ENCODE peak calls at places on chromosomes 7 and 10, in seven cellular contexts. T is A549, H is right lobe of liver, I is heart left ventricle, C is gastrocnemius medialis, J is IMR-90, D is body of pancreas. V is an unnamed sample.

GRCh38 chr7:85135931-85136330 is 50.9 kb downstream of the SEMA3D start:
- DNase-seq in T (no peak), H (no peak), I (no peak), C (no peak), J (peak), D (no peak), V (no peak)

GRCh38 chr7:85489498-85489897 is 302.6 kb upstream of the SEMA3D start:
- DNase-seq in T (peak), H (no peak), I (no peak), C (no peak), J (peak), D (no peak), V (no peak)

GRCh38 chr7:20535541-20535940 is 79.9 kb upstream of the ABCB5 start:
- DNase-seq in T (no peak), H (no peak), I (no peak), C (no peak), J (no peak), D (no peak), V (no peak)

GRCh38 chr10:68897336-68897741 is 3.8 kb upstream of the DDX50 start:
- DNase-seq in T (peak), H (no peak), I (no peak), C (no peak), J (peak), D (peak), V (no peak)

GRCh38 chr10:22486431-22486830 is 141.1 kb downstream of the SPAG6 start:
- DNase-seq in T (no peak), H (no peak), I (no peak), C (no peak), J (no peak), D (no peak), V (no peak)

GRCh38 chr7:132276986-132277716 is 299.1 kb downstream of the PLXNA4 start:
- DNase-seq in T (peak), H (no peak), I (no peak), C (no peak), J (peak), D (no peak), V (no peak)

GRCh38 chr10:15144788-15145187 is 23.7 kb downstream of the NMT2 start:
- DNase-seq in T (no peak), H (no peak), I (no peak), C (no peak), J (peak), D (no peak), V (no peak)

GRCh38 chr10:96540240-96540639 is 26.5 kb upstream of the TLL2 start:
- DNase-seq in T (no peak), H (no peak), I (no peak), C (no peak), J (no peak), D (no peak), V (no peak)

GRCh38 chr7:53661645-53662217 is 626.3 kb downstream of the POM121L12 start:
- DNase-seq in T (no peak), H (no peak), I (no peak), C (no peak), J (no peak), D (no peak), V (no peak)

GRCh38 chr10:3904419-3904975 is 119.5 kb upstream of the KLF6 start:
- DNase-seq in T (no peak), H (no peak), I (no peak), C (no peak), J (no peak), D (no peak), V (no peak)

GRCh38 chr7:134075799-134076198 is 51.3 kb upstream of the LRGUK start:
- DNase-seq in T (no peak), H (no peak), I (no peak), C (no peak), J (no peak), D (no peak), V (no peak)

GRCh38 chr7:47724335-47724982 is 142.5 kb upstream of the TNS3 start:
- DNase-seq in T (peak), H (no peak), I (no peak), C (no peak), J (peak), D (no peak), V (no peak)

GRCh38 chr7:20393021-20394015 is 62.6 kb downstream of the ITGB8 start:
- DNase-seq in T (peak), H (no peak), I (no peak), C (no peak), J (no peak), D (peak), V (no peak)

GRCh38 chr10:78944658-78945333 is 124.0 kb upstream of the ZMIZ1 start:
- DNase-seq in T (no peak), H (no peak), I (no peak), C (peak), J (peak), D (peak), V (peak)

GRCh38 chr10:121941532-121941931 is 13.7 kb upstream of the ATE1 start:
- DNase-seq in T (no peak), H (no peak), I (no peak), C (no peak), J (no peak), D (no peak), V (no peak)

GRCh38 chr7:47741984-47742383 is 160.1 kb upstream of the TNS3 start:
- DNase-seq in T (no peak), H (no peak), I (no peak), C (no peak), J (peak), D (no peak), V (no peak)

GRCh38 chr10:94010116-94010515 is 16.4 kb downstream of the PLCE1 start:
- DNase-seq in T (no peak), H (no peak), I (no peak), C (no peak), J (no peak), D (no peak), V (no peak)

GRCh38 chr7:1136841-1137516 is 23.0 kb downstream of the ZFAND2A start:
- DNase-seq in T (peak), H (no peak), I (no peak), C (no peak), J (no peak), D (no peak), V (no peak)

GRCh38 chr10:45254892-45255291 is 60.5 kb downstream of the OR13A1 start:
- DNase-seq in T (no peak), H (no peak), I (no peak), C (no peak), J (no peak), D (no peak), V (no peak)

GRCh38 chr7:2544541-2545188 is 10.7 kb downstream of the BRAT1 start:
- DNase-seq in T (no peak), H (no peak), I (peak), C (no peak), J (no peak), D (no peak), V (no peak)

GRCh38 chr10:48404646-48405045 is 98.2 kb downstream of the MAPK8 start:
- DNase-seq in T (no peak), H (no peak), I (no peak), C (no peak), J (peak), D (no peak), V (no peak)

GRCh38 chr10:97192952-97193435 is 7.2 kb upstream of the SLIT1 start:
- DNase-seq in T (no peak), H (no peak), I (no peak), C (no peak), J (no peak), D (no peak), V (no peak)

GRCh38 chr10:1379601-1380000 is 323.4 kb downstream of the WDR37 start:
- DNase-seq in T (no peak), H (no peak), I (no peak), C (no peak), J (no peak), D (no peak), V (no peak)

DNA sequence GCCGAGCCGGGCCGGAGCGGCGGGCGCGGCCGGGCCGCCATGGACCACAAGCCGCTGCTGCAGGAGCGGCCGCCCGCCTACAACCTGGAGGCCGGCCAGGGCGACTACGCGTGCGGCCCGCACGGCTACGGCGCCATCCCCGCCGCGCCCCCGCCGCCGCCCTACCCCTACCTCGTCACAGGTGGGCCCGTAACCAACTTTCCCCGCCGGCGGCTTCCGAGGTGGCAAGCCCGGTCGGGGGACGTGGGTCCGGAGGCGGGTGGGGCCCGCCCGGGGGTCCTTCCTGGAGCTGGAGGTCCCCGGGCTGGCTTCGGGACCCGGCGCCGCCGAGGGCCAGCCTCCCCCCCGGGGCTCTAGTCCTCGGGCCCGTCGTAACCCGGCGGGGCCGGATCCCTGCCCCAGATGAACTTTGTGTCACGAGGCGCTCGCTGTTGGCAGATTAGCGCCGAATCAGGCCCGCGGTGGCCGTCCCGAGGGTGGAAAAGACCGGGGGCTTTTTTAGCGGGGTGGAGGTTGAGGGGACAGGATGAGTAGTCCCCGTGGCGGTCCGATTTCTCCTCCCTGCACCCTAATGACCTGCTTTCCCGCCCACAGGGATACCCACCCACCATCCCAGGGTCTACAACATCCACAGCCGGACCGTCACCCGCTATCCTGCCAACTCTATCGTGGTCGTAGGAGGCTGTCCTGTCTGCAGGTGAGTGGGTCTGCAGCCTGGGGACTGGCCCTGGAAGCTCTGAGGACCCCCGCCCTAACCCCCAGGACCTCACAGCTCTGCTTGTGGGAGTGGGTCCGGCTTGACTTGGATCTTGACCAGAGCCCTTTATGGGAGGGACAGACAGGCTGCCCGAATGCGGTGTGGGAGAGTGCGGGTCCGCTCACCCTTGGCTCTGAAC is 519 bp downstream of the BRI3 start:
- DNase-seq in T (no peak), H (peak), I (peak), C (no peak), J (no peak), D (peak), V (peak)
- TF ChIP-seq POLR2A in T (no peak), H (peak), I (no peak), C (peak), J (peak), D (peak), V (peak)

GRCh38 chr7:143410523-143411004 is 1.9 kb upstream of the EPHA1 start:
- DNase-seq in T (no peak), H (no peak), I (no peak), C (no peak), J (peak), D (peak), V (peak)
- H3K4me3 ChIP-seq in T (no peak), H (no peak), I (no peak), C (no peak), J (no peak), D (no peak), V (no peak)

GRCh38 chr7:103347507-103348267 is at the start of gene PSMC2:
- DNase-seq in T (peak), H (peak), I (peak), C (peak), J (peak), D (peak), V (peak)
- TF ChIP-seq POLR2A in T (peak), H (peak), I (no peak), C (peak), J (peak), D (peak), V (peak)

GRCh38 chr10:51879238-51879637 is 179.8 kb upstream of the CSTF2T start:
- DNase-seq in T (peak), H (no peak), I (no peak), C (no peak), J (peak), D (peak), V (no peak)
- H3K4me3 ChIP-seq in T (no peak), H (no peak), I (no peak), C (no peak), J (no peak), D (no peak), V (no peak)

GRCh38 chr7:30504347-30505173 is at the start of gene GGCT:
- DNase-seq in T (peak), H (peak), I (peak), C (peak), J (peak), D (peak), V (peak)
- TF ChIP-seq POLR2A in T (peak), H (peak), I (peak), C (peak), J (peak), D (peak), V (peak)

GRCh38 chr10:98920807-98921206 is 314.8 kb downstream of the HPSE2 start:
- DNase-seq in T (no peak), H (no peak), I (no peak), C (no peak), J (peak), D (no peak), V (no peak)
- H3K4me3 ChIP-seq in T (no peak), H (no peak), I (no peak), C (no peak), J (no peak), D (no peak), V (no peak)

GRCh38 chr10:32059472-32059871 is 3.2 kb upstream of the KIF5B start:
- DNase-seq in T (no peak), H (no peak), I (no peak), C (no peak), J (no peak), D (no peak), V (no peak)

GRCh38 chr10:32054087-32054486 is 2.1 kb downstream of the KIF5B start:
- DNase-seq in T (peak), H (no peak), I (no peak), C (no peak), J (peak), D (peak), V (no peak)

GRCh38 chr10:32057041-32057372 is 782 bp upstream of the KIF5B start:
- DNase-seq in T (no peak), H (no peak), I (no peak), C (no peak), J (no peak), D (no peak), V (no peak)

GRCh38 chr10:32056136-32057040 is at the start of gene KIF5B:
- DNase-seq in T (peak), H (peak), I (peak), C (peak), J (peak), D (peak), V (peak)

DNA sequence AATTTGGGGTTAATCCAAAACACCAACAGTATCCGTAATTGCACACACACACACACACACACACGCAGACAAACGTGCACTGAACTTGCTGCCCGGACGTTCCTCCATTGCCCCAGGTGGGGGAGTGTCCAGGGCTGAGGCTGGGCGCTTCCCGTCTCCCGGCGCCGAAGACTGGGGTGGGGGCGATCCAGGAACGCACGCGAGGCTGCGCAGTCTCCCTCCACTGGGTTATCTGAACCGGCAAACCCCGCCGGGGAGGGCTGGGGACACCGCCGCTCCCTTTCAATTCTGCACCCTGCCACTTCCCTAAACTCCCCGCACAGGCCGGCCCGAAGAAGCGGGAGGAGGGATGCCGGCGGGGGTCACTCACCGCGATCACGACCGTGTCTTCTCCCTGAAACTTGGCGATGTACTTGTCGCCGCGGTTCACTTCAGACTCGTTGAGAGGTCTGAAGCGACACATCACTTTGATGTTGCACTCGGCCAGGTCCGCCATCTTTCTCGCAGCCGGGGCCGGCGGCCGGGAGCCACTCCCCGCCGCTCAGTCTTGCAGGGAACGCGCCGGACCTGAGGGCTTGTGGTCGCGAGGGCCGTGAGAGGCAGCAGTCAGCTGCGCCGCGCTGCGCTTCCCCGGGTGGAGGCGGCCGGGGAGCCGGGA is 618 bp downstream of the KIF5B start:
- DNase-seq in T (peak), H (peak), I (peak), C (peak), J (peak), D (peak), V (peak)
- TF ChIP-seq POLR2A in T (no peak), H (peak), I (no peak), C (no peak), J (no peak), D (no peak), V (no peak)

GRCh38 chr7:151381333-151382078 is 28.3 kb downstream of the WDR86 start:
- DNase-seq in T (no peak), H (peak), I (peak), C (no peak), J (no peak), D (no peak), V (no peak)
- H3K4me3 ChIP-seq in T (peak), H (no peak), I (peak), C (no peak), J (no peak), D (no peak), V (peak)

GRCh38 chr10:13349776-13350274 is 1.7 kb upstream of the SEPHS1 start:
- DNase-seq in T (no peak), H (peak), I (peak), C (no peak), J (peak), D (peak), V (peak)
- TF ChIP-seq POLR2A in T (no peak), H (peak), I (no peak), C (no peak), J (no peak), D (peak), V (no peak)

GRCh38 chr7:68334613-68335303 is 1263.5 kb upstream of the AUTS2 start:
- DNase-seq in T (no peak), H (no peak), I (no peak), C (peak), J (no peak), D (no peak), V (no peak)
- H3K4me3 ChIP-seq in T (no peak), H (no peak), I (no peak), C (no peak), J (no peak), D (no peak), V (no peak)